ENCODE peak calls at places on chromosomes 5 and 9, in six cellular contexts. Z, Y, R, T, C and H are unnamed samples. For H3K4me1, the result is how much of the 10 kb centered on the place peaks cover.

GRCh38 chr5:169710675-169711074 is 73.6 kb downstream of the DOCK2 start:
- DNase-seq in Z (no peak), Y (no peak), R (no peak), T (no peak), C (no peak), H (no peak)

GRCh38 chr5:58499231-58499630 is 8.0 kb downstream of the GAPT start:
- DNase-seq in Z (no peak), Y (no peak), R (no peak), T (no peak), C (no peak), H (no peak)

GRCh38 chr5:134115806-134116175 is 1.3 kb downstream of the TCF7 start:
- DNase-seq in Z (peak), Y (no peak), R (no peak), T (no peak), C (no peak), H (peak)

GRCh38 chr5:154478224-154478565 is at the start of gene HAND1:
- DNase-seq in Z (peak), Y (no peak), R (peak), T (no peak), C (no peak), H (peak)

GRCh38 chr5:38595149-38595725 is 38.8 kb upstream of the LIFR start:
- DNase-seq in Z (no peak), Y (peak), R (no peak), T (peak), C (no peak), H (peak)

GRCh38 chr9:122228906-122229837 is at the start of gene LHX6:
- DNase-seq in Z (peak), Y (peak), R (no peak), T (peak), C (no peak), H (peak)

GRCh38 chr9:126874546-126875314 is 14.3 kb downstream of the ZBTB34 start:
- DNase-seq in Z (no peak), Y (peak), R (no peak), T (no peak), C (no peak), H (peak)

GRCh38 chr5:79619849-79620248 is 7.6 kb downstream of the TENT2 start:
- DNase-seq in Z (no peak), Y (no peak), R (no peak), T (no peak), C (no peak), H (no peak)

GRCh38 chr9:85173967-85174366 is 504.4 kb downstream of the NTRK2 start:
- DNase-seq in Z (no peak), Y (no peak), R (no peak), T (no peak), C (no peak), H (no peak)

GRCh38 chr5:38319486-38319885 is 61.1 kb downstream of the EGFLAM start:
- DNase-seq in Z (no peak), Y (no peak), R (no peak), T (no peak), C (no peak), H (no peak)

GRCh38 chr5:5883116-5883515 is 460.6 kb downstream of the ICE1 start:
- DNase-seq in Z (no peak), Y (no peak), R (no peak), T (no peak), C (no peak), H (no peak)

GRCh38 chr5:5884593-5884992 is 462.1 kb downstream of the ICE1 start:
- DNase-seq in Z (no peak), Y (no peak), R (no peak), T (no peak), C (no peak), H (no peak)

GRCh38 chr5:5882706-5883105 is 460.2 kb downstream of the ICE1 start:
- DNase-seq in Z (no peak), Y (no peak), R (no peak), T (no peak), C (no peak), H (no peak)

GRCh38 chr5:5885782-5886181 is 463.3 kb downstream of the ICE1 start:
- DNase-seq in Z (no peak), Y (no peak), R (no peak), T (no peak), C (no peak), H (no peak)

GRCh38 chr5:5883562-5883961 is 461.1 kb downstream of the ICE1 start:
- DNase-seq in Z (no peak), Y (no peak), R (no peak), T (no peak), C (no peak), H (no peak)
- H3K4me1 ChIP-seq in Z (under half), Y (under half), R (under half), T (under half), C (under half), H (under half)

GRCh38 chr5:435961-436640 is 6.9 kb upstream of the EXOC3 start:
- DNase-seq in Z (peak), Y (no peak), R (no peak), T (peak), C (no peak), H (peak)
- TF ChIP-seq CTCF in Z (peak), Y (peak), R (no peak), T (peak), C (no peak), H (peak)

GRCh38 chr5:143226361-143226760 is 177.1 kb downstream of the NR3C1 start:
- DNase-seq in Z (no peak), Y (no peak), R (no peak), T (no peak), C (no peak), H (no peak)
- H3K4me1 ChIP-seq in Z (under half), Y (under half), R (under half), T (under half), C (under half), H (under half)

GRCh38 chr5:1883120-1883924 is 597 bp upstream of the IRX4 start:
- DNase-seq in Z (peak), Y (no peak), R (no peak), T (no peak), C (no peak), H (peak)
- TF ChIP-seq CTCF in Z (no peak), Y (no peak), R (no peak), T (no peak), C (no peak), H (no peak)

GRCh38 chr5:72850113-72850512 is 33.7 kb downstream of the TNPO1 start:
- DNase-seq in Z (no peak), Y (no peak), R (no peak), T (no peak), C (no peak), H (no peak)
- H3K4me1 ChIP-seq in Z (under half), Y (under half), R (half or more), T (under half), C (under half), H (half or more)